ENCODE peak calls at places on chromosomes 5 and 9, in five cellular contexts. W is cardiac muscle cell, C is heart left ventricle, T is fibroblast of mammary gland, V is HFF-Myc. A is an unnamed sample.

GRCh38 chr5:145887976-145888574 is 15.3 kb upstream of the GRXCR2 start:
- DNase-seq in W (peak), C (no peak), T (peak), V (peak), A (peak)

GRCh38 chr5:50967388-50968039 is 301.1 kb downstream of the PARP8 start:
- DNase-seq in W (no peak), C (no peak), T (no peak), V (no peak), A (no peak)

GRCh38 chr9:108133101-108133500 is 643.5 kb upstream of the KLF4 start:
- DNase-seq in W (no peak), C (no peak), T (no peak), V (no peak), A (no peak)

GRCh38 chr9:5971740-5972139 is 43.7 kb downstream of the RANBP6 start:
- DNase-seq in W (peak), C (no peak), T (peak), V (no peak), A (no peak)

GRCh38 chr9:91101598-91102168 is 260.0 kb downstream of the AUH start:
- DNase-seq in W (no peak), C (no peak), T (no peak), V (no peak), A (no peak)

GRCh38 chr5:145944328-145944727 is 8.0 kb downstream of the SH3RF2 start:
- DNase-seq in W (no peak), C (no peak), T (no peak), V (no peak), A (no peak)

GRCh38 chr5:50691399-50692016 is 25.1 kb downstream of the PARP8 start:
- DNase-seq in W (no peak), C (no peak), T (no peak), V (no peak), A (no peak)

GRCh38 chr5:33978307-33978706 is 6.2 kb downstream of the SLC45A2 start:
- DNase-seq in W (no peak), C (no peak), T (no peak), V (no peak), A (no peak)

GRCh38 chr9:38685535-38685934 is 34.4 kb downstream of the FAM240B start:
- DNase-seq in W (no peak), C (no peak), T (no peak), V (no peak), A (no peak)

GRCh38 chr9:6764570-6765334 is 7.0 kb downstream of the KDM4C start:
- DNase-seq in W (no peak), C (no peak), T (no peak), V (no peak), A (no peak)

GRCh38 chr9:123378956-123379660 is 23.1 kb downstream of the CRB2 start:
- DNase-seq in W (no peak), C (no peak), T (no peak), V (no peak), A (no peak)

GRCh38 chr9:76298497-76299144 is 95.6 kb downstream of the RFK start:
- DNase-seq in W (no peak), C (no peak), T (no peak), V (no peak), A (no peak)

DNA sequence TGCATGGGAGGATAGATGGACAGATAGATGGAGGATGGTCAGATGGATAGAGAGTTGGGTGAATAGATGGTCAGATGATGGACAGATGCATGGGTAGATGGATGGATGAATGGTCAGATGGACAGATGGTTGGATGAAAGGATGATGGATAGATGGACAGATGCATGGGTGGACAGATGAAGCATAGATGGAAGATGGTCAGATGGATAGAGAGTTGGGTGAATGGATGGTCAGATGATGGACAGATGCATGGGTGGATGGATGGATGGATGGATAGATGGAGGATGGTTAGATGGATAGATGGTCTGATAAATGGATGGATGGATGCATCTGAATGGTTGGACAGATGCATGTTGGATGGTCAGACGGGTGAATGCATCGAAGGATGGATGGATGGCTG is 70.4 kb downstream of the COL23A1 start:
- DNase-seq in W (no peak), C (no peak), T (no peak), V (no peak), A (no peak)
- TF ChIP-seq CTCF in W (no peak), C (no peak), T (no peak), V (no peak), A (no peak)

GRCh38 chr5:132747064-132747692 is at the start of gene CCNI2:
- DNase-seq in W (no peak), C (no peak), T (no peak), V (no peak), A (peak)

GRCh38 chr5:132748522-132749000 is 1.3 kb downstream of the CCNI2 start:
- DNase-seq in W (no peak), C (no peak), T (no peak), V (no peak), A (no peak)

GRCh38 chr5:132747693-132748440 is 641 bp downstream of the CCNI2 start:
- DNase-seq in W (no peak), C (no peak), T (no peak), V (no peak), A (peak)

GRCh38 chr5:132744659-132745058 is 2.6 kb upstream of the CCNI2 start:
- DNase-seq in W (no peak), C (no peak), T (no peak), V (no peak), A (no peak)

GRCh38 chr5:132746592-132747063 is 598 bp upstream of the CCNI2 start:
- DNase-seq in W (no peak), C (no peak), T (no peak), V (no peak), A (no peak)
- TF ChIP-seq CTCF in W (peak), C (no peak), T (peak), V (peak), A (peak)

GRCh38 chr5:181223729-181224389 is 778 bp downstream of the TRIM41 start:
- DNase-seq in W (peak), C (peak), T (no peak), V (no peak), A (peak)

GRCh38 chr5:181222630-181223040 is 446 bp upstream of the TRIM41 start:
- DNase-seq in W (no peak), C (no peak), T (no peak), V (no peak), A (no peak)

GRCh38 chr5:181224390-181225234 is 1.5 kb downstream of the TRIM41 start:
- DNase-seq in W (no peak), C (no peak), T (no peak), V (no peak), A (no peak)

GRCh38 chr5:181221792-181222629 is 1.1 kb upstream of the TRIM41 start:
- DNase-seq in W (peak), C (peak), T (peak), V (peak), A (peak)

DNA sequence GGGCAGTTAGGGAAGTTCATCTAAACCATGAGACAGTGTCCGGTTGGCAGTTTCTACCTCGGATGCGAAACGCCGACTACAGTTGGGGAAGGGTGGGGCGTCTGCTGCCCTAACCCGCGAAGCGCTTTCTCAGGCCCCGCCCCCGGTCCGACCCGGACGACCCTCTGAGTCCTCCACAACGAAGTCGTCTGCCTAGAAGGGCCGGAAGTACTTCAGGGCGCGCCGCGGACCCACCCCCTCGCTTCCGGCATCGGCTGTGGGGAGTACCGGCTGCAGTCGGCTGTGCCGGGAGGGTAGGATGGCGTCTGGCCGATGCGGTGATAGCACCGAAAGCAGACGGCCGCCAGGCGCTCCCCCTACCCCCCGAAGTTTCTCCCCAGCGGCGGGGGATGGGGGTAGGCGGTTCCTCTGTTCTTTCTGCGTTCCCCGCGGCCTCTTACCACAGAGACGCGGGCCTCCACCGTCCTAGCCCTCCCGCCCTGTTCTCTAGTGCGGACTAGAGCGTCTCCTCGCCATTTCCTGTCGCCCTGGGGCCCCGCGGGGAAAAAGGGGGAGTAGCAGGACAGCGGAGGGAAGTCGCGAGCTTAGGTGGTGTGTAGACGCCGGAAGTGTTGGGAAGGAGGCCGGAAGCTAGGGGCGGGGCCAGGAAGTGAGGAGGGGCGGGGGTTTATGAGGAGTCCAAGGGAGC is at the start of gene TRIM41:
- DNase-seq in W (peak), C (peak), T (peak), V (peak), A (peak)
- TF ChIP-seq CTCF in W (no peak), C (peak), T (peak), V (no peak), A (no peak)

GRCh38 chr9:128428644-128429504 is 8.2 kb downstream of the CERCAM start:
- DNase-seq in W (peak), C (no peak), T (peak), V (no peak), A (no peak)

GRCh38 chr9:128431207-128431606 is 10.6 kb downstream of the CERCAM start:
- DNase-seq in W (no peak), C (no peak), T (no peak), V (no peak), A (no peak)

GRCh38 chr9:128424268-128424780 is 3.7 kb downstream of the CERCAM start:
- DNase-seq in W (no peak), C (no peak), T (no peak), V (no peak), A (no peak)

GRCh38 chr9:128434340-128434739 is 13.7 kb downstream of the CERCAM start:
- DNase-seq in W (no peak), C (no peak), T (no peak), V (no peak), A (no peak)

GRCh38 chr9:128429505-128430086 is 8.9 kb downstream of the CERCAM start:
- DNase-seq in W (peak), C (no peak), T (no peak), V (no peak), A (no peak)
- TF ChIP-seq CTCF in W (no peak), C (no peak), T (no peak), V (no peak), A (no peak)

GRCh38 chr5:80408475-80408875 is 611 bp downstream of the ZFYVE16 start:
- DNase-seq in W (peak), C (peak), T (peak), V (no peak), A (peak)
- TF ChIP-seq CTCF in W (no peak), C (no peak), T (no peak), V (no peak), A (no peak)

GRCh38 chr5:151432210-151432609 is 15.2 kb upstream of the SLC36A1 start:
- DNase-seq in W (no peak), C (no peak), T (no peak), V (no peak), A (no peak)
- TF ChIP-seq CTCF in W (no peak), C (no peak), T (no peak), V (no peak), A (no peak)

GRCh38 chr5:176629317-176629852 is 949 bp downstream of the SNCB start:
- DNase-seq in W (no peak), C (no peak), T (no peak), V (no peak), A (no peak)

GRCh38 chr5:176630681-176631222 is 277 bp downstream of the EIF4E1B start:
- DNase-seq in W (no peak), C (no peak), T (no peak), V (no peak), A (no peak)

GRCh38 chr5:176628406-176629228 is 1.7 kb downstream of the SNCB start:
- DNase-seq in W (no peak), C (no peak), T (no peak), V (no peak), A (no peak)

GRCh38 chr5:176631383-176631970 is 1.0 kb downstream of the EIF4E1B start:
- DNase-seq in W (no peak), C (no peak), T (no peak), V (no peak), A (no peak)

GRCh38 chr5:176629853-176630680 is at the start of the genes EIF4E1B and SNCB:
- DNase-seq in W (peak), C (no peak), T (no peak), V (no peak), A (peak)
- TF ChIP-seq CTCF in W (no peak), C (peak), T (no peak), V (no peak), A (peak)

A was measured in progenitor cell of endocrine pancreas.